ENCODE peak calls at places on chromosomes 12 and 14, in six cellular contexts. O is upper lobe of right lung, J is AG10803, S is kidney, L is neural crest cell, Q is progenitor cell of endocrine pancreas. M is an unnamed sample.

GRCh38 chr12:4997939-4998338 is 45.7 kb upstream of the KCNA5 start:
- DNase-seq in O (no peak), J (peak; percentile 92), S (no peak), L (no peak), Q (no peak), M (peak; percentile 34)

GRCh38 chr12:98973395-98973794 is 328.3 kb downstream of the APAF1 start:
- DNase-seq in O (no peak), J (peak; percentile 26), S (no peak), L (no peak), Q (no peak), M (no peak)

GRCh38 chr12:49960474-49961110 is 1.1 kb upstream of the AQP5 start:
- DNase-seq in O (no peak), J (no peak), S (no peak), L (no peak), Q (no peak), M (no peak)

GRCh38 chr12:30753761-30754382 is 879 bp downstream of the CAPRIN2 start:
- DNase-seq in O (no peak), J (peak; percentile 17), S (no peak), L (no peak), Q (no peak), M (no peak)

GRCh38 chr12:48183091-48183875 is at the start of gene CCDC184:
- DNase-seq in O (peak; percentile 76), J (peak; percentile 70), S (peak; percentile 87), L (peak; percentile 70), Q (peak; percentile 24), M (peak; percentile 73)

GRCh38 chr12:75660107-75660530 is 148.7 kb upstream of the KRR1 start:
- DNase-seq in O (no peak), J (peak; percentile 56), S (no peak), L (no peak), Q (no peak), M (no peak)

GRCh38 chr12:1826401-1826800 is 6.0 kb downstream of the LRTM2 start:
- DNase-seq in O (no peak), J (no peak), S (no peak), L (no peak), Q (no peak), M (no peak)

GRCh38 chr12:49261726-49262125 is 3.2 kb upstream of the TUBA1C start:
- DNase-seq in O (no peak), J (peak; percentile 73), S (no peak), L (no peak), Q (no peak), M (no peak)

GRCh38 chr12:130994821-130995375 is 41.2 kb downstream of the ADGRD1 start:
- DNase-seq in O (peak; percentile 67), J (no peak), S (no peak), L (no peak), Q (no peak), M (no peak)

GRCh38 chr14:68408680-68409079 is 384.2 kb downstream of the ZFP36L1 start:
- DNase-seq in O (no peak), J (no peak), S (no peak), L (no peak), Q (no peak), M (no peak)

GRCh38 chr14:88422919-88423318 is 37.5 kb downstream of the SPATA7 start:
- DNase-seq in O (no peak), J (peak; percentile 68), S (no peak), L (no peak), Q (no peak), M (no peak)

GRCh38 chr14:77498984-77499527 is 440 bp upstream of the ISM2 start:
- DNase-seq in O (peak; percentile 59), J (no peak), S (no peak), L (no peak), Q (no peak), M (no peak)

GRCh38 chr12:23585782-23586163 is 363.7 kb downstream of the SOX5 start:
- DNase-seq in O (no peak), J (no peak), S (no peak), L (no peak), Q (no peak), M (no peak)

GRCh38 chr12:25833657-25834056 is 124.8 kb upstream of the RASSF8 start:
- DNase-seq in O (no peak), J (no peak), S (no peak), L (no peak), Q (no peak), M (no peak)

GRCh38 chr14:37585971-37586759 is 8.9 kb downstream of the FOXA1 start:
- DNase-seq in O (no peak), J (no peak), S (no peak), L (no peak), Q (no peak), M (no peak)

GRCh38 chr12:117671734-117672133 is 297.1 kb downstream of the KSR2 start:
- DNase-seq in O (no peak), J (peak; percentile 48), S (no peak), L (peak; percentile 33), Q (peak; percentile 16), M (no peak)

GRCh38 chr14:60622920-60623263 is 26.4 kb downstream of the SIX1 start:
- DNase-seq in O (no peak), J (peak; percentile 87), S (no peak), L (no peak), Q (no peak), M (no peak)

GRCh38 chr14:65502676-65503124 is 90.2 kb downstream of the FUT8 start:
- DNase-seq in O (no peak), J (peak; percentile 65), S (no peak), L (no peak), Q (no peak), M (no peak)

GRCh38 chr12:121295123-121295745 is 1.3 kb downstream of the CAMKK2 start:
- DNase-seq in O (no peak), J (no peak), S (no peak), L (peak; percentile 5), Q (no peak), M (no peak)

GRCh38 chr12:108930155-108930554 is 50.3 kb downstream of the DAO start:
- DNase-seq in O (no peak), J (no peak), S (no peak), L (no peak), Q (no peak), M (no peak)

GRCh38 chr12:67424784-67425183 is 155.6 kb downstream of the CAND1 start:
- DNase-seq in O (no peak), J (no peak), S (no peak), L (no peak), Q (no peak), M (no peak)

GRCh38 chr12:14326699-14327098 is 38.8 kb upstream of the ATF7IP start:
- DNase-seq in O (no peak), J (peak; percentile 57), S (no peak), L (no peak), Q (no peak), M (no peak)

GRCh38 chr12:52903855-52904508 is 894 bp downstream of the KRT8 start:
- DNase-seq in O (peak; percentile 86), J (no peak), S (peak; percentile 86), L (peak; percentile 44), Q (peak; percentile 76), M (peak; percentile 50)

GRCh38 chr14:37625597-37626595 is 30.5 kb downstream of the TTC6 start:
- DNase-seq in O (no peak), J (no peak), S (no peak), L (no peak), Q (no peak), M (no peak)

M was measured in uterus.